ENCODE peak calls at places on chromosomes 6 and 20, in nine cellular contexts. One of them, this sample, is unnamed.
A peak's percentile ranks its signal among the peaks of the same experiment; 100 is the strongest.

GRCh38 chr6:7242835-7243187 is 70.2 kb downstream of the SSR1 start:
- DNase-seq in putamen: no peak
- DNase-seq in A172: no peak
- DNase-seq in SHP77: no peak
- DNase-seq in IMR-90: no peak
- DNase-seq in heart right ventricle: no peak
- DNase-seq in fibroblast of pulmonary artery: no peak
- DNase-seq in RWPE1: no peak
- DNase-seq in activated CD4-positive, CD25-positive, alpha-beta regulatory T cell: no peak
- DNase-seq in this sample: no peak

GRCh38 chr6:19470333-19470732 is 366.8 kb upstream of the ID4 start:
- DNase-seq in A172: no peak
- DNase-seq in activated CD4-positive, CD25-positive, alpha-beta regulatory T cell: no peak
- DNase-seq in heart right ventricle: no peak
- DNase-seq in IMR-90: no peak
- DNase-seq in RWPE1: no peak
- DNase-seq in fibroblast of pulmonary artery: no peak
- DNase-seq in putamen: no peak
- DNase-seq in SHP77: no peak
- DNase-seq in this sample: no peak

GRCh38 chr20:23039885-23040508 is 4.9 kb downstream of the SSTR4 start:
- DNase-seq in heart right ventricle: no peak
- DNase-seq in RWPE1: peak; percentile 30
- DNase-seq in IMR-90: no peak
- DNase-seq in putamen: no peak
- DNase-seq in fibroblast of pulmonary artery: no peak
- DNase-seq in activated CD4-positive, CD25-positive, alpha-beta regulatory T cell: no peak
- DNase-seq in A172: peak; percentile 21
- DNase-seq in SHP77: no peak
- DNase-seq in this sample: no peak

GRCh38 chr6:20542927-20543602 is 8.8 kb downstream of the CDKAL1 start:
- DNase-seq in activated CD4-positive, CD25-positive, alpha-beta regulatory T cell: no peak
- DNase-seq in heart right ventricle: no peak
- DNase-seq in A172: peak; percentile 62
- DNase-seq in putamen: no peak
- DNase-seq in IMR-90: peak; percentile 84
- DNase-seq in fibroblast of pulmonary artery: peak; percentile 95
- DNase-seq in SHP77: peak; percentile 81
- DNase-seq in RWPE1: peak; percentile 48
- DNase-seq in this sample: peak; percentile 87

GRCh38 chr20:57157106-57157691 is 109.2 kb downstream of the BMP7 start:
- DNase-seq in fibroblast of pulmonary artery: no peak
- DNase-seq in RWPE1: no peak
- DNase-seq in SHP77: no peak
- DNase-seq in activated CD4-positive, CD25-positive, alpha-beta regulatory T cell: no peak
- DNase-seq in heart right ventricle: peak; percentile 67
- DNase-seq in A172: no peak
- DNase-seq in IMR-90: no peak
- DNase-seq in putamen: no peak
- DNase-seq in this sample: no peak

GRCh38 chr6:2507638-2508037 is 243.1 kb downstream of the MYLK4 start:
- DNase-seq in IMR-90: no peak
- DNase-seq in SHP77: no peak
- DNase-seq in A172: no peak
- DNase-seq in RWPE1: no peak
- DNase-seq in heart right ventricle: no peak
- DNase-seq in activated CD4-positive, CD25-positive, alpha-beta regulatory T cell: no peak
- DNase-seq in fibroblast of pulmonary artery: no peak
- DNase-seq in putamen: no peak
- DNase-seq in this sample: no peak

GRCh38 chr20:63497946-63498935 is 642 bp downstream of the EEF1A2 start:
- DNase-seq in activated CD4-positive, CD25-positive, alpha-beta regulatory T cell: no peak
- DNase-seq in SHP77: peak; percentile 37
- DNase-seq in heart right ventricle: peak; percentile 65
- DNase-seq in RWPE1: peak; percentile 69
- DNase-seq in IMR-90: peak; percentile 36
- DNase-seq in A172: peak; percentile 77
- DNase-seq in putamen: no peak
- DNase-seq in fibroblast of pulmonary artery: no peak
- DNase-seq in this sample: peak; percentile 31

GRCh38 chr20:39117486-39117885 is 155.3 kb downstream of the DHX35 start:
- DNase-seq in IMR-90: peak; percentile 43
- DNase-seq in SHP77: peak; percentile 18
- DNase-seq in heart right ventricle: no peak
- DNase-seq in putamen: no peak
- DNase-seq in A172: peak; percentile 97
- DNase-seq in fibroblast of pulmonary artery: peak; percentile 65
- DNase-seq in RWPE1: peak; percentile 90
- DNase-seq in activated CD4-positive, CD25-positive, alpha-beta regulatory T cell: no peak
- DNase-seq in this sample: peak; percentile 30

GRCh38 chr6:3403244-3404154 is 53.4 kb downstream of the SLC22A23 start:
- DNase-seq in putamen: no peak
- DNase-seq in SHP77: no peak
- DNase-seq in heart right ventricle: no peak
- DNase-seq in activated CD4-positive, CD25-positive, alpha-beta regulatory T cell: no peak
- DNase-seq in IMR-90: no peak
- DNase-seq in fibroblast of pulmonary artery: no peak
- DNase-seq in A172: no peak
- DNase-seq in RWPE1: peak; percentile 59
- DNase-seq in this sample: no peak

GRCh38 chr20:44642203-44643153 is 9.0 kb downstream of the ADA start:
- DNase-seq in SHP77: peak; percentile 65
- DNase-seq in putamen: peak; percentile 64
- DNase-seq in RWPE1: peak; percentile 84
- DNase-seq in heart right ventricle: peak; percentile 68
- DNase-seq in A172: peak; percentile 72
- DNase-seq in fibroblast of pulmonary artery: peak; percentile 97
- DNase-seq in IMR-90: peak; percentile 82
- DNase-seq in activated CD4-positive, CD25-positive, alpha-beta regulatory T cell: no peak
- DNase-seq in this sample: peak; percentile 89

GRCh38 chr6:165717732-165718465 is 54.9 kb upstream of the PDE10A start:
- DNase-seq in activated CD4-positive, CD25-positive, alpha-beta regulatory T cell: no peak
- DNase-seq in fibroblast of pulmonary artery: peak; percentile 80
- DNase-seq in RWPE1: no peak
- DNase-seq in heart right ventricle: no peak
- DNase-seq in IMR-90: peak; percentile 84
- DNase-seq in putamen: no peak
- DNase-seq in SHP77: no peak
- DNase-seq in A172: peak; percentile 89
- DNase-seq in this sample: peak; percentile 78

GRCh38 chr6:31779908-31780307 is 2.8 kb upstream of the VWA7 start:
- DNase-seq in activated CD4-positive, CD25-positive, alpha-beta regulatory T cell: no peak
- DNase-seq in heart right ventricle: no peak
- DNase-seq in SHP77: no peak
- DNase-seq in IMR-90: no peak
- DNase-seq in putamen: no peak
- DNase-seq in A172: no peak
- DNase-seq in fibroblast of pulmonary artery: no peak
- DNase-seq in RWPE1: no peak
- DNase-seq in this sample: no peak

GRCh38 chr20:8480597-8480996 is 348.5 kb downstream of the PLCB1 start:
- DNase-seq in SHP77: no peak
- DNase-seq in activated CD4-positive, CD25-positive, alpha-beta regulatory T cell: no peak
- DNase-seq in IMR-90: no peak
- DNase-seq in fibroblast of pulmonary artery: no peak
- DNase-seq in heart right ventricle: no peak
- DNase-seq in A172: no peak
- DNase-seq in RWPE1: no peak
- DNase-seq in putamen: no peak
- DNase-seq in this sample: no peak

GRCh38 chr6:32867022-32867477 is 13.1 kb downstream of the PSMB9 start:
- DNase-seq in heart right ventricle: no peak
- DNase-seq in A172: no peak
- DNase-seq in activated CD4-positive, CD25-positive, alpha-beta regulatory T cell: no peak
- DNase-seq in RWPE1: no peak
- DNase-seq in SHP77: no peak
- DNase-seq in putamen: no peak
- DNase-seq in fibroblast of pulmonary artery: no peak
- DNase-seq in IMR-90: no peak
- DNase-seq in this sample: no peak